ENCODE peak calls at places on chromosomes 5 and 9, in five cellular contexts. One of them, this sample, is unnamed. For H3K27me3, the result is how much of the 10 kb centered on the place peaks cover.

GRCh38 chr9:136719212-136719880 is 7.0 kb downstream of the DIPK1B start:
- DNase-seq in IMR-90: no peak
- DNase-seq in transverse colon: no peak
- DNase-seq in BE2C: no peak
- DNase-seq in uterus: no peak
- DNase-seq in this sample: no peak

GRCh38 chr9:135336722-135337490 is 142.7 kb upstream of the PPP1R26 start:
- DNase-seq in transverse colon: no peak
- DNase-seq in uterus: no peak
- DNase-seq in IMR-90: no peak
- DNase-seq in BE2C: peak
- DNase-seq in this sample: no peak

GRCh38 chr5:54655761-54656160 is 138.2 kb downstream of the SNX18 start:
- DNase-seq in BE2C: no peak
- DNase-seq in uterus: no peak
- DNase-seq in IMR-90: no peak
- DNase-seq in transverse colon: no peak
- DNase-seq in this sample: no peak

GRCh38 chr9:136430591-136431234 is 8.9 kb downstream of the INPP5E start:
- DNase-seq in BE2C: no peak
- DNase-seq in transverse colon: no peak
- DNase-seq in IMR-90: no peak
- DNase-seq in uterus: no peak
- DNase-seq in this sample: no peak

GRCh38 chr9:17578911-17579793 is at the start of gene SH3GL2:
- DNase-seq in transverse colon: peak
- DNase-seq in IMR-90: peak
- DNase-seq in uterus: peak
- DNase-seq in BE2C: peak
- DNase-seq in this sample: no peak

GRCh38 chr9:110148384-110148783 is 59.6 kb downstream of the C9orf152 start:
- DNase-seq in transverse colon: peak
- DNase-seq in uterus: no peak
- DNase-seq in BE2C: no peak
- DNase-seq in IMR-90: peak
- DNase-seq in this sample: no peak

GRCh38 chr5:20300110-20300509 is 312.1 kb upstream of the CDH18 start:
- DNase-seq in transverse colon: no peak
- DNase-seq in BE2C: no peak
- DNase-seq in IMR-90: no peak
- DNase-seq in uterus: no peak
- DNase-seq in this sample: no peak

GRCh38 chr9:74846771-74847170 is 41.0 kb downstream of the TRPM6 start:
- DNase-seq in BE2C: no peak
- DNase-seq in transverse colon: no peak
- DNase-seq in IMR-90: peak
- DNase-seq in uterus: no peak
- DNase-seq in this sample: no peak

GRCh38 chr5:140540227-140540626 is 7.2 kb upstream of the EIF4EBP3 start:
- DNase-seq in uterus: no peak
- DNase-seq in transverse colon: no peak
- DNase-seq in IMR-90: no peak
- DNase-seq in BE2C: no peak
- DNase-seq in this sample: no peak

GRCh38 chr9:68951879-68952659 is 61.8 kb downstream of the PRKACG start:
- DNase-seq in transverse colon: no peak
- DNase-seq in IMR-90: no peak
- DNase-seq in BE2C: no peak
- DNase-seq in uterus: no peak
- DNase-seq in this sample: no peak

GRCh38 chr5:1378096-1378495 is 33.2 kb upstream of the CLPTM1L start:
- DNase-seq in transverse colon: no peak
- DNase-seq in BE2C: no peak
- DNase-seq in uterus: no peak
- DNase-seq in IMR-90: no peak
- DNase-seq in this sample: no peak

DNA sequence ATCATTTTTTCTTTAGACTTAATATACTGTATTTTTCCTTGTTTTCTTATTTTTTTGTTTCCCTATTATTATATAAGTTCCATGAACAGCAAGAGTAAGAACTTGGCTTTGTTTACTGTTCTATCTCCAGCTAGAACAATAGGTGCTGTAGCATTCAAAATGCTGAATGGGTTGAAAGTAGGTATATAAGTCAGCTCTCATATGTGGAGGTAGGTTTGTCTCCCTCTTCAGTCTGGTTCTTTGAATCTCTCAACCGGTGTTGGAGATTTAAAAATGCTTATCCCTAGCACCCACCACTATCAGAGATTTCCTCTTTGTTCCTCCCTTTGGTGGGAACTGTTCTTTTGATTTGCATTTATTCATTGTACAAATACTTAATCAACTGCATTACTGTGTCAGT is 87.5 kb upstream of the FSD1L start:
- DNase-seq in BE2C: no peak
- DNase-seq in transverse colon: no peak
- DNase-seq in IMR-90: no peak
- DNase-seq in uterus: no peak
- DNase-seq in this sample: no peak
- TF ChIP-seq CTCF in BE2C: no peak
- TF ChIP-seq CTCF in transverse colon: no peak
- TF ChIP-seq CTCF in IMR-90: no peak
- TF ChIP-seq CTCF in uterus: no peak
- TF ChIP-seq CTCF in this sample: no peak

GRCh38 chr9:133273098-133273497 is 1.9 kb downstream of the ABO start:
- DNase-seq in IMR-90: no peak
- DNase-seq in transverse colon: no peak
- DNase-seq in uterus: no peak
- DNase-seq in BE2C: no peak
- DNase-seq in this sample: no peak
- H3K27me3 ChIP-seq in IMR-90: half or more
- H3K27me3 ChIP-seq in transverse colon: under half
- H3K27me3 ChIP-seq in uterus: under half
- H3K27me3 ChIP-seq in BE2C: half or more
- H3K27me3 ChIP-seq in this sample: under half

GRCh38 chr5:5497132-5497748 is 74.8 kb downstream of the ICE1 start:
- DNase-seq in transverse colon: peak
- DNase-seq in IMR-90: peak
- DNase-seq in BE2C: peak
- DNase-seq in uterus: peak
- DNase-seq in this sample: peak
- TF ChIP-seq CTCF in transverse colon: peak
- TF ChIP-seq CTCF in IMR-90: peak
- TF ChIP-seq CTCF in BE2C: peak
- TF ChIP-seq CTCF in uterus: peak
- TF ChIP-seq CTCF in this sample: peak

GRCh38 chr9:34493972-34494535 is 28.7 kb downstream of the ENHO start:
- DNase-seq in BE2C: no peak
- DNase-seq in uterus: no peak
- DNase-seq in IMR-90: peak
- DNase-seq in transverse colon: peak
- DNase-seq in this sample: peak
- H3K27me3 ChIP-seq in BE2C: under half
- H3K27me3 ChIP-seq in uterus: under half
- H3K27me3 ChIP-seq in IMR-90: under half
- H3K27me3 ChIP-seq in transverse colon: under half
- H3K27me3 ChIP-seq in this sample: under half

GRCh38 chr5:5066276-5067186 is 73.6 kb upstream of the ADAMTS16 start:
- DNase-seq in uterus: no peak
- DNase-seq in transverse colon: no peak
- DNase-seq in BE2C: no peak
- DNase-seq in IMR-90: no peak
- DNase-seq in this sample: no peak

GRCh38 chr5:5061836-5062235 is 78.3 kb upstream of the ADAMTS16 start:
- DNase-seq in BE2C: no peak
- DNase-seq in transverse colon: no peak
- DNase-seq in uterus: no peak
- DNase-seq in IMR-90: no peak
- DNase-seq in this sample: no peak

GRCh38 chr5:5062903-5063302 is 77.2 kb upstream of the ADAMTS16 start:
- DNase-seq in BE2C: no peak
- DNase-seq in uterus: no peak
- DNase-seq in IMR-90: no peak
- DNase-seq in transverse colon: no peak
- DNase-seq in this sample: no peak

GRCh38 chr5:5065472-5065871 is 74.7 kb upstream of the ADAMTS16 start:
- DNase-seq in transverse colon: no peak
- DNase-seq in IMR-90: no peak
- DNase-seq in uterus: no peak
- DNase-seq in BE2C: no peak
- DNase-seq in this sample: no peak

DNA sequence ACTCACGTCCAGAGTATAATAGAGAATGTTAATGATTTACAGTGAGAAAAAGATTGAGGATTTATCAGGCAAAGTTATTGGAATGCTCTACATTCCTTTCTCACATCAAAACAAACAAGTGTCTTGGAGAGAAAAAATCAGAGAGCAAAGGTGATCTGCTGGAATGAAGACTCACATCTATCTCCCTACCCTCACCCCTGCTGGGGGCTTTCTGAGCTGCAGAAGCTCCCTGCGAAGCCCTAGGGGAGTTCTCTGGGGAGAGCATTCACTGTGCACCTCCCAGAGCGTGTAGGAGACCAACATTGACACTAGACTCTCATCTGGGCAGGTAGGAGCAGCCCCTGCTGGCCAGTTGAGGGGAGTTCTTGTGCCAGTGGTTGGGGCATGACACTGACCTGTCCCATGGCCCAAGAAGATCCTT is 76.6 kb upstream of the ADAMTS16 start:
- DNase-seq in uterus: no peak
- DNase-seq in BE2C: no peak
- DNase-seq in transverse colon: no peak
- DNase-seq in IMR-90: no peak
- DNase-seq in this sample: no peak
- TF ChIP-seq CTCF in uterus: no peak
- TF ChIP-seq CTCF in BE2C: peak
- TF ChIP-seq CTCF in transverse colon: no peak
- TF ChIP-seq CTCF in IMR-90: no peak
- TF ChIP-seq CTCF in this sample: no peak

DNA sequence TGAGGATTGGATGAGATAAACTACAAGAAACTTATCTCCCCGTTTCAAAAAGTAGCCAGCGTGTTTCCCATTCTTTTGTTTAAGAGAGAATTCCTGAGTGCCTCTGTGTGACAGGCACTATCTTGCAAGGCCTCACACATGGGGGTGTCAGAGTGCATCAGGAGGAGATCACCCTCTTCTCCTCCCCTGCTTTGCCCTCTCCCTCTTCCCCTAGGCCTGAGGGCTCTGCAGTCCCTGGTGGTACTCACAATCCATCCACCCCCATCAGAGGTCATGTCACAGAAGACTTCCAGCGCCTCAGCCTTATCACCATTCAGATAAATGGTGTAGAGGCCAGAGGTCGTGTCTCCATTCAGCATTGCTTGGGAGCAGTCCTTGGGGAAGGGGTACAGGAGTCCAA is 88.0 kb downstream of the TNC start:
- DNase-seq in transverse colon: no peak
- DNase-seq in uterus: no peak
- DNase-seq in IMR-90: no peak
- DNase-seq in BE2C: no peak
- DNase-seq in this sample: no peak
- H3K27me3 ChIP-seq in transverse colon: under half
- H3K27me3 ChIP-seq in uterus: under half
- H3K27me3 ChIP-seq in IMR-90: under half
- H3K27me3 ChIP-seq in BE2C: under half
- H3K27me3 ChIP-seq in this sample: under half

DNA sequence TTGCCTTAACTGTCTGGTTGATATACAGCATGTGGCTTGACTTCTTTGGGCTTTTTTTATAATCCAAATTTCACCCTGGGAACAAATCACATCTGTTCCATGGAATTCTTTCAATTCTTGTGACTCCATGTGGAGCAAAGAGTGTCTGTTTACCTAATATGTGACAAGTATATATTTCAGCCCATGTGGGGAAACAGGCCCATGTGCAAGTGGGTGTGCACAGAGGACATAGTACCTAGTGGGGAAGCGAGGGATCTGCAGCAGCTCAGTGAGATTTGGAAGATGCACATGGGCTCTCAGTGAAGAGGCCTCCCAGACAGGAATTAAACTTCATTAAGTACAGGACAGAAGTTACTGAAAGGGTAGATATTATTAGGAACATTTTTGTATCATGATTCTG is 181.0 kb downstream of the SLC12A2 start:
- DNase-seq in transverse colon: no peak
- DNase-seq in uterus: no peak
- DNase-seq in BE2C: no peak
- DNase-seq in IMR-90: peak
- DNase-seq in this sample: no peak
- TF ChIP-seq CTCF in transverse colon: no peak
- TF ChIP-seq CTCF in uterus: no peak
- TF ChIP-seq CTCF in BE2C: no peak
- TF ChIP-seq CTCF in IMR-90: peak
- TF ChIP-seq CTCF in this sample: peak

GRCh38 chr5:116571568-116572321 is 2.9 kb downstream of the SEMA6A start:
- DNase-seq in transverse colon: no peak
- DNase-seq in BE2C: peak
- DNase-seq in uterus: no peak
- DNase-seq in IMR-90: no peak
- DNase-seq in this sample: no peak
- H3K27me3 ChIP-seq in transverse colon: under half
- H3K27me3 ChIP-seq in BE2C: under half
- H3K27me3 ChIP-seq in uterus: under half
- H3K27me3 ChIP-seq in IMR-90: under half
- H3K27me3 ChIP-seq in this sample: under half

This sample was measured in heart right ventricle.